ENCODE peak calls at places on chromosomes 11 and 22, in five cellular contexts. One of them, this sample, is unnamed.

GRCh38 chr11:70504246-70505020 is 106.1 kb downstream of the CTTN start:
- DNase-seq in cardiac fibroblast: no peak
- DNase-seq in AG04450: no peak
- DNase-seq in transverse colon: no peak
- DNase-seq in CD8-positive, alpha-beta memory T cell: peak
- DNase-seq in this sample: no peak

GRCh38 chr11:93988455-93988854 is 32.7 kb upstream of the HEPHL1 start:
- DNase-seq in cardiac fibroblast: no peak
- DNase-seq in AG04450: no peak
- DNase-seq in transverse colon: no peak
- DNase-seq in CD8-positive, alpha-beta memory T cell: no peak
- DNase-seq in this sample: no peak

GRCh38 chr11:12087075-12087775 is 23.2 kb upstream of the MICAL2 start:
- DNase-seq in cardiac fibroblast: peak
- DNase-seq in AG04450: no peak
- DNase-seq in transverse colon: peak
- DNase-seq in CD8-positive, alpha-beta memory T cell: peak
- DNase-seq in this sample: peak

GRCh38 chr11:96180341-96180740 is 162.7 kb downstream of the MAML2 start:
- DNase-seq in cardiac fibroblast: no peak
- DNase-seq in AG04450: no peak
- DNase-seq in transverse colon: no peak
- DNase-seq in CD8-positive, alpha-beta memory T cell: no peak
- DNase-seq in this sample: no peak

GRCh38 chr11:71496421-71496820 is 30.6 kb upstream of the KRTAP5-7 start:
- DNase-seq in cardiac fibroblast: no peak
- DNase-seq in AG04450: no peak
- DNase-seq in transverse colon: no peak
- DNase-seq in CD8-positive, alpha-beta memory T cell: no peak
- DNase-seq in this sample: no peak

GRCh38 chr11:119709638-119710346 is 19.2 kb downstream of the NECTIN1 start:
- DNase-seq in cardiac fibroblast: peak
- DNase-seq in AG04450: peak
- DNase-seq in transverse colon: no peak
- DNase-seq in CD8-positive, alpha-beta memory T cell: no peak
- DNase-seq in this sample: peak

GRCh38 chr11:94731921-94732601 is 36.1 kb upstream of the AMOTL1 start:
- DNase-seq in cardiac fibroblast: peak
- DNase-seq in AG04450: peak
- DNase-seq in transverse colon: no peak
- DNase-seq in CD8-positive, alpha-beta memory T cell: no peak
- DNase-seq in this sample: no peak

GRCh38 chr22:40009231-40009769 is 14.5 kb downstream of the FAM83F start:
- DNase-seq in cardiac fibroblast: no peak
- DNase-seq in AG04450: no peak
- DNase-seq in transverse colon: peak
- DNase-seq in CD8-positive, alpha-beta memory T cell: no peak
- DNase-seq in this sample: no peak

GRCh38 chr22:36922097-36922608 is 8.7 kb downstream of the CSF2RB start:
- DNase-seq in cardiac fibroblast: peak
- DNase-seq in AG04450: no peak
- DNase-seq in transverse colon: no peak
- DNase-seq in CD8-positive, alpha-beta memory T cell: no peak
- DNase-seq in this sample: no peak

GRCh38 chr22:48531721-48532435 is 1295.8 kb downstream of the BRD1 start:
- DNase-seq in cardiac fibroblast: no peak
- DNase-seq in AG04450: no peak
- DNase-seq in transverse colon: no peak
- DNase-seq in CD8-positive, alpha-beta memory T cell: no peak
- DNase-seq in this sample: no peak

GRCh38 chr11:94652735-94653284 is 85.6 kb downstream of the PIWIL4 start:
- DNase-seq in cardiac fibroblast: no peak
- DNase-seq in AG04450: no peak
- DNase-seq in transverse colon: no peak
- DNase-seq in CD8-positive, alpha-beta memory T cell: no peak
- DNase-seq in this sample: no peak

GRCh38 chr11:76577199-76577920 is 93.2 kb downstream of the LRRC32 start:
- DNase-seq in cardiac fibroblast: peak
- DNase-seq in AG04450: peak
- DNase-seq in transverse colon: peak
- DNase-seq in CD8-positive, alpha-beta memory T cell: no peak
- DNase-seq in this sample: no peak

GRCh38 chr22:36220457-36220921 is 18.8 kb downstream of the APOL2 start:
- DNase-seq in cardiac fibroblast: no peak
- DNase-seq in AG04450: no peak
- DNase-seq in transverse colon: no peak
- DNase-seq in CD8-positive, alpha-beta memory T cell: no peak
- DNase-seq in this sample: no peak

GRCh38 chr11:65606876-65607613 is 7.0 kb downstream of the MAP3K11 start:
- DNase-seq in cardiac fibroblast: peak
- DNase-seq in AG04450: peak
- DNase-seq in transverse colon: peak
- DNase-seq in CD8-positive, alpha-beta memory T cell: no peak
- DNase-seq in this sample: no peak

GRCh38 chr11:73335204-73335923 is 27.3 kb downstream of the ARHGEF17 start:
- DNase-seq in cardiac fibroblast: peak
- DNase-seq in AG04450: no peak
- DNase-seq in transverse colon: peak
- DNase-seq in CD8-positive, alpha-beta memory T cell: peak
- DNase-seq in this sample: peak

GRCh38 chr22:30115705-30116104 is 35.4 kb downstream of the HORMAD2 start:
- DNase-seq in cardiac fibroblast: no peak
- DNase-seq in AG04450: no peak
- DNase-seq in transverse colon: no peak
- DNase-seq in CD8-positive, alpha-beta memory T cell: no peak
- DNase-seq in this sample: no peak

GRCh38 chr11:121067453-121067852 is 33.6 kb upstream of the TECTA start:
- DNase-seq in cardiac fibroblast: no peak
- DNase-seq in AG04450: peak
- DNase-seq in transverse colon: no peak
- DNase-seq in CD8-positive, alpha-beta memory T cell: no peak
- DNase-seq in this sample: no peak

GRCh38 chr22:31244044-31244942 is 32.2 kb downstream of the LIMK2 start:
- DNase-seq in cardiac fibroblast: peak
- DNase-seq in AG04450: peak
- DNase-seq in transverse colon: no peak
- DNase-seq in CD8-positive, alpha-beta memory T cell: no peak
- DNase-seq in this sample: no peak

GRCh38 chr11:27618591-27618990 is 81.7 kb downstream of the BDNF start:
- DNase-seq in cardiac fibroblast: no peak
- DNase-seq in AG04450: no peak
- DNase-seq in transverse colon: no peak
- DNase-seq in CD8-positive, alpha-beta memory T cell: no peak
- DNase-seq in this sample: no peak

GRCh38 chr11:15829312-15829711 is 527.0 kb downstream of the SOX6 start:
- DNase-seq in cardiac fibroblast: no peak
- DNase-seq in AG04450: no peak
- DNase-seq in transverse colon: no peak
- DNase-seq in CD8-positive, alpha-beta memory T cell: no peak
- DNase-seq in this sample: no peak

GRCh38 chr22:46062232-46062615 is 85.3 kb upstream of the WNT7B start:
- DNase-seq in cardiac fibroblast: no peak
- DNase-seq in AG04450: no peak
- DNase-seq in transverse colon: peak
- DNase-seq in CD8-positive, alpha-beta memory T cell: peak
- DNase-seq in this sample: no peak

GRCh38 chr22:16776088-16776487 is 49.1 kb downstream of the XKR3 start:
- DNase-seq in cardiac fibroblast: no peak
- DNase-seq in AG04450: no peak
- DNase-seq in transverse colon: no peak
- DNase-seq in CD8-positive, alpha-beta memory T cell: no peak
- DNase-seq in this sample: no peak

GRCh38 chr11:47768090-47768620 is 1.0 kb upstream of the FNBP4 start:
- DNase-seq in cardiac fibroblast: peak
- DNase-seq in AG04450: no peak
- DNase-seq in transverse colon: peak
- DNase-seq in CD8-positive, alpha-beta memory T cell: no peak
- DNase-seq in this sample: peak

GRCh38 chr11:44839458-44840084 is 111.1 kb downstream of the TP53I11 start:
- DNase-seq in cardiac fibroblast: no peak
- DNase-seq in AG04450: no peak
- DNase-seq in transverse colon: no peak
- DNase-seq in CD8-positive, alpha-beta memory T cell: no peak
- DNase-seq in this sample: no peak

GRCh38 chr11:64590763-64591221 is at the start of gene SLC22A12:
- DNase-seq in cardiac fibroblast: no peak
- DNase-seq in AG04450: no peak
- DNase-seq in transverse colon: no peak
- DNase-seq in CD8-positive, alpha-beta memory T cell: peak
- DNase-seq in this sample: no peak
- H3K4me3 ChIP-seq in cardiac fibroblast: no peak
- H3K4me3 ChIP-seq in AG04450: no peak
- H3K4me3 ChIP-seq in transverse colon: no peak
- H3K4me3 ChIP-seq in CD8-positive, alpha-beta memory T cell: no peak
- H3K4me3 ChIP-seq in this sample: no peak

DNA sequence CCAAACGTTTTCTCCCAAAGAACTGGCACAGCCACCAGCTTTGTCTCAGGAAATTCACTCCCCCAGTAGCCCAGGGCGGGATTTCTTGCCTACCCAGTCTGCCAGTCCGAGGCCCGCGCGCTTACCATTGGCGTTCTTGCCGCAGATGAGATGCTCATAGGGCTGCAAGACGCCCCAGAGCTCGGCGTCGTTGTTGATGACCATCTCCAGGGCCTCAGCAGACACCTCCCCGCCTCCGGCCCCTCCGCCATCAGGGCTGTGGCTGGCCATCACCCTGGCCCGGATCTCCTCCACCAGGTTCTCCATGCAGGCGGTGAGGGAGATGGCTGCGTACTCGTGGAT is 1.3 kb downstream of the ABTB2 start:
- DNase-seq in cardiac fibroblast: peak
- DNase-seq in AG04450: no peak
- DNase-seq in transverse colon: no peak
- DNase-seq in CD8-positive, alpha-beta memory T cell: no peak
- DNase-seq in this sample: no peak
- H3K4me3 ChIP-seq in cardiac fibroblast: peak
- H3K4me3 ChIP-seq in AG04450: peak
- H3K4me3 ChIP-seq in transverse colon: peak
- H3K4me3 ChIP-seq in CD8-positive, alpha-beta memory T cell: peak
- H3K4me3 ChIP-seq in this sample: no peak

GRCh38 chr11:31902706-31903105 is 91.6 kb upstream of the PAX6 start:
- DNase-seq in cardiac fibroblast: no peak
- DNase-seq in AG04450: no peak
- DNase-seq in transverse colon: no peak
- DNase-seq in CD8-positive, alpha-beta memory T cell: no peak
- DNase-seq in this sample: no peak

GRCh38 chr11:31903225-31904074 is 92.3 kb upstream of the PAX6 start:
- DNase-seq in cardiac fibroblast: no peak
- DNase-seq in AG04450: no peak
- DNase-seq in transverse colon: no peak
- DNase-seq in CD8-positive, alpha-beta memory T cell: no peak
- DNase-seq in this sample: no peak
- H3K4me3 ChIP-seq in cardiac fibroblast: no peak
- H3K4me3 ChIP-seq in AG04450: no peak
- H3K4me3 ChIP-seq in transverse colon: no peak
- H3K4me3 ChIP-seq in CD8-positive, alpha-beta memory T cell: no peak
- H3K4me3 ChIP-seq in this sample: no peak

GRCh38 chr11:75114465-75114864 is 17.8 kb upstream of the OR2AT4 start:
- DNase-seq in cardiac fibroblast: no peak
- DNase-seq in AG04450: no peak
- DNase-seq in transverse colon: no peak
- DNase-seq in CD8-positive, alpha-beta memory T cell: no peak
- DNase-seq in this sample: no peak

GRCh38 chr11:75107187-75107586 is 10.5 kb upstream of the OR2AT4 start:
- DNase-seq in cardiac fibroblast: peak
- DNase-seq in AG04450: no peak
- DNase-seq in transverse colon: no peak
- DNase-seq in CD8-positive, alpha-beta memory T cell: no peak
- DNase-seq in this sample: no peak

GRCh38 chr11:75113049-75113448 is 16.4 kb upstream of the OR2AT4 start:
- DNase-seq in cardiac fibroblast: no peak
- DNase-seq in AG04450: no peak
- DNase-seq in transverse colon: no peak
- DNase-seq in CD8-positive, alpha-beta memory T cell: no peak
- DNase-seq in this sample: no peak

DNA sequence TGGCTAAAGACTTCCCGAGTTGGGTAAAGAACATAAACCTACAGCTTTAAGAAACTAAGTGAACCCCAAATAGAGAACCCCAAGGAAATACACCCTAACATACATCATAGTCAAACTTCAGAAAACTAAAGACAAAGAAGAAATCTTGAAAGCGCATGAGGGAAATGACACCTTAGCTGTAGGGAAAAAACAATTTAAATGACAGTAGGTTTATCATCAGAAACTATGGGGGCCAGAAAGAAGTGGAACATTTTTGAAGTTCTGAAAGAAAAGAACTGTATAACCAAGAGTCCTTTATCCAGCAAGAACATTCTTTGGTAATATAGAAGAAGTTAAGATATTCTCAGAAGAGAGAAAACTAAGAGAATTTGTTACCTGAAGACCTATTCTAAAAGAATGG is 15.5 kb upstream of the OR2AT4 start:
- DNase-seq in cardiac fibroblast: no peak
- DNase-seq in AG04450: no peak
- DNase-seq in transverse colon: no peak
- DNase-seq in CD8-positive, alpha-beta memory T cell: no peak
- DNase-seq in this sample: no peak
- H3K4me3 ChIP-seq in cardiac fibroblast: no peak
- H3K4me3 ChIP-seq in AG04450: no peak
- H3K4me3 ChIP-seq in transverse colon: no peak
- H3K4me3 ChIP-seq in CD8-positive, alpha-beta memory T cell: no peak
- H3K4me3 ChIP-seq in this sample: no peak

This sample was measured in Jurkat, Clone E6-1.